ENCODE peak calls at places on chromosomes 6 and 20, in nine cellular contexts. C is A172; M is caudate nucleus; V is stimulated activated CD4-positive, alpha-beta T cell treated with anti-CD3 and anti-CD28 coated beads, Interleukin-4, amount 100 ng/mL, for 1 hour; U is activated gamma-delta T cell treated with Interleukin-2 at 50 U/mL for 16 hours; L is psoas muscle; B is left lung; N is Right ventricle myocardium inferior; T is SHP77. K is an unnamed sample.

GRCh38 chr6:51025082-51025777 is 206.6 kb downstream of the TFAP2B start:
- DNase-seq in L (peak), N (no peak), M (no peak), U (no peak), C (peak), T (no peak), B (no peak), V (no peak), K (no peak)

GRCh38 chr6:9540534-9541126 is 874.2 kb downstream of the TFAP2A start:
- DNase-seq in N (no peak), T (peak), C (peak), V (no peak), L (no peak), U (no peak), M (no peak), B (no peak), K (peak)

GRCh38 chr6:139764498-139764986 is 390.1 kb upstream of the CITED2 start:
- DNase-seq in B (no peak), U (no peak), T (no peak), V (no peak), M (no peak), C (peak), N (no peak), L (peak), K (peak)

GRCh38 chr6:138086573-138087196 is 20.5 kb downstream of the PERP start:
- DNase-seq in M (no peak), T (peak), C (peak), U (no peak), N (no peak), V (no peak), L (no peak), B (no peak), K (peak)

GRCh38 chr6:71544028-71544427 is 255.4 kb downstream of the OGFRL1 start:
- DNase-seq in M (no peak), V (no peak), U (no peak), L (no peak), B (no peak), C (peak), N (no peak), T (no peak), K (no peak)

GRCh38 chr6:77814119-77814518 is 161.3 kb downstream of the MEI4 start:
- DNase-seq in T (no peak), N (no peak), L (no peak), C (no peak), U (no peak), M (no peak), B (no peak), V (no peak), K (no peak)

GRCh38 chr6:10510592-10511367 is 10.4 kb upstream of the GCNT2 start:
- DNase-seq in C (peak), N (peak), B (peak), T (peak), U (peak), V (peak), M (no peak), L (peak), K (peak)

GRCh38 chr6:23526519-23526918 is 599.5 kb upstream of the NRSN1 start:
- DNase-seq in U (no peak), B (no peak), V (no peak), N (no peak), M (no peak), L (no peak), T (no peak), C (no peak), K (peak)

GRCh38 chr6:89381031-89381430 is 28.5 kb upstream of the UBE2J1 start:
- DNase-seq in B (no peak), T (no peak), L (no peak), V (no peak), N (no peak), U (no peak), M (no peak), C (no peak), K (no peak)

GRCh38 chr20:48942730-48943129 is 21.2 kb downstream of the ARFGEF2 start:
- DNase-seq in C (no peak), N (no peak), U (no peak), M (no peak), T (no peak), L (no peak), B (no peak), V (no peak), K (no peak)

GRCh38 chr6:144134737-144135136 is 15.6 kb upstream of the STX11 start:
- DNase-seq in V (no peak), N (no peak), T (no peak), M (no peak), L (no peak), B (no peak), U (no peak), C (no peak), K (peak)

GRCh38 chr20:1810926-1811620 is 84.1 kb upstream of the SIRPA start:
- DNase-seq in L (no peak), B (no peak), C (no peak), N (no peak), T (no peak), U (no peak), M (no peak), V (no peak), K (peak)

GRCh38 chr20:1871807-1872455 is 23.3 kb upstream of the SIRPA start:
- DNase-seq in C (peak), U (no peak), L (no peak), B (no peak), T (no peak), V (no peak), M (no peak), N (no peak), K (no peak)

GRCh38 chr20:52103911-52104545 is 87.6 kb downstream of the ZFP64 start:
- DNase-seq in V (no peak), N (peak), U (no peak), C (no peak), T (no peak), B (no peak), L (no peak), M (no peak), K (peak)

GRCh38 chr6:53179961-53180651 is 31.5 kb upstream of the GCM1 start:
- DNase-seq in C (no peak), U (peak), B (peak), V (no peak), L (no peak), N (no peak), T (peak), M (no peak), K (peak)

GRCh38 chr20:10078403-10078802 is 43.6 kb downstream of the ANKEF1 start:
- DNase-seq in C (no peak), M (no peak), B (no peak), T (no peak), V (no peak), U (no peak), N (no peak), L (no peak), K (no peak)

GRCh38 chr20:53179749-53180148 is 207.6 kb downstream of the TSHZ2 start:
- DNase-seq in V (no peak), M (no peak), B (no peak), L (no peak), C (no peak), U (no peak), T (no peak), N (no peak), K (no peak)

GRCh38 chr6:144216668-144217218 is 66.4 kb downstream of the STX11 start:
- DNase-seq in N (no peak), B (peak), U (no peak), L (peak), M (peak), T (no peak), C (no peak), V (peak), K (no peak)

GRCh38 chr20:58852559-58853271 is at the start of gene GNAS:
- DNase-seq in U (no peak), L (peak), B (peak), V (peak), T (peak), M (no peak), C (no peak), N (peak), K (peak)

GRCh38 chr20:4406627-4407026 is 315.1 kb upstream of the PRND start:
- DNase-seq in M (no peak), N (no peak), L (no peak), T (no peak), V (no peak), B (no peak), U (no peak), C (peak), K (peak)

GRCh38 chr20:25389381-25389857 is 1.2 kb downstream of the ABHD12 start:
- DNase-seq in L (no peak), B (no peak), V (no peak), U (no peak), M (no peak), N (no peak), T (no peak), C (peak), K (peak)

GRCh38 chr6:82144852-82145332 is 102.7 kb downstream of the IBTK start:
- DNase-seq in B (peak), V (no peak), U (no peak), T (peak), L (peak), N (no peak), C (peak), M (no peak), K (peak)

GRCh38 chr6:63224179-63224578 is 12.9 kb downstream of the FKBP1C start:
- DNase-seq in V (no peak), U (no peak), L (no peak), C (no peak), B (no peak), T (no peak), N (no peak), M (no peak), K (no peak)

GRCh38 chr6:24919404-24919892 is 16.3 kb downstream of the RIPOR2 start:
- DNase-seq in N (no peak), V (no peak), M (no peak), B (no peak), T (peak), L (no peak), U (no peak), C (no peak), K (no peak)